ENCODE peak calls at places on chromosomes 4 and X, in six cellular contexts. E, I, J, A, O and C are unnamed samples.
A peak's percentile ranks its signal among the peaks of the same experiment; 100 is the strongest.

GRCh38 chr4:136484996-136485395 is 1047.3 kb downstream of the PCDH18 start:
- DNase-seq in E (no peak), I (peak; percentile 2), J (no peak), A (no peak), O (no peak), C (no peak)

GRCh38 chrX:84188320-84188834 is 378 bp upstream of the RPS6KA6 start:
- DNase-seq in E (peak; percentile 56), I (peak; percentile 61), J (peak; percentile 4), A (peak; percentile 42), O (peak; percentile 55), C (peak; percentile 55)

GRCh38 chr4:120948382-120948781 is 25.9 kb upstream of the PRDM5 start:
- DNase-seq in E (no peak), I (peak; percentile 41), J (no peak), A (no peak), O (no peak), C (no peak)

GRCh38 chr4:76611611-76612010 is 176.6 kb downstream of the SHROOM3 start:
- DNase-seq in E (no peak), I (peak; percentile 50), J (peak; percentile 19), A (no peak), O (no peak), C (no peak)

GRCh38 chr4:184550476-184550875 is 76.1 kb upstream of the IRF2 start:
- DNase-seq in E (no peak), I (no peak), J (no peak), A (no peak), O (no peak), C (no peak)

GRCh38 chrX:41799661-41800060 is 75.7 kb downstream of the GPR82 start:
- DNase-seq in E (no peak), I (no peak), J (no peak), A (no peak), O (no peak), C (no peak)

GRCh38 chr4:30866907-30867306 is 146.7 kb downstream of the PCDH7 start:
- DNase-seq in E (no peak), I (peak; percentile 55), J (no peak), A (no peak), O (no peak), C (no peak)

GRCh38 chr4:3314706-3315260 is 22.0 kb downstream of the RGS12 start:
- DNase-seq in E (no peak), I (no peak), J (no peak), A (no peak), O (peak; percentile 35), C (no peak)

GRCh38 chrX:2374086-2374485 is 126.7 kb downstream of the DHRSX start:
- DNase-seq in E (no peak), I (no peak), J (no peak), A (no peak), O (no peak), C (no peak)

GRCh38 chr4:16222957-16223527 is 3.2 kb downstream of the TAPT1 start:
- DNase-seq in E (no peak), I (no peak), J (no peak), A (no peak), O (no peak), C (no peak)

GRCh38 chr4:5890063-5890727 is 2.7 kb downstream of the CRMP1 start:
- DNase-seq in E (no peak), I (no peak), J (no peak), A (no peak), O (no peak), C (no peak)

GRCh38 chr4:168694669-168695068 is 197.8 kb downstream of the PALLD start:
- DNase-seq in E (no peak), I (peak; percentile 58), J (no peak), A (no peak), O (no peak), C (no peak)

GRCh38 chr4:112927544-112927943 is 121.9 kb upstream of the ANK2 start:
- DNase-seq in E (no peak), I (no peak), J (no peak), A (no peak), O (no peak), C (no peak)

GRCh38 chr4:84529169-84529751 is 30.2 kb upstream of the NKX6-1 start:
- DNase-seq in E (no peak), I (peak; percentile 65), J (no peak), A (no peak), O (no peak), C (no peak)

GRCh38 chrX:8374041-8374825 is 90.4 kb upstream of the VCX3B start:
- DNase-seq in E (no peak), I (peak; percentile 39), J (no peak), A (no peak), O (no peak), C (no peak)

GRCh38 chr4:139786494-139787354 is 121.1 kb downstream of the MGST2 start:
- DNase-seq in E (no peak), I (no peak), J (no peak), A (no peak), O (no peak), C (no peak)

GRCh38 chrX:17788439-17788838 is 51.1 kb downstream of the SCML1 start:
- DNase-seq in E (no peak), I (peak; percentile 74), J (peak; percentile 14), A (peak; percentile 38), O (no peak), C (peak; percentile 36)

GRCh38 chr4:59500103-59500502 is 1700.0 kb upstream of the ADGRL3 start:
- DNase-seq in E (no peak), I (no peak), J (no peak), A (no peak), O (no peak), C (no peak)

GRCh38 chrX:65634732-65635131 is 32.7 kb upstream of the MSN start:
- DNase-seq in E (no peak), I (no peak), J (no peak), A (no peak), O (no peak), C (no peak)

GRCh38 chr4:173498023-173498422 is 32.0 kb downstream of the HAND2 start:
- DNase-seq in E (no peak), I (no peak), J (no peak), A (no peak), O (no peak), C (no peak)

GRCh38 chrX:135973025-135973547 is 702 bp downstream of the MMGT1 start:
- DNase-seq in E (no peak), I (peak; percentile 21), J (peak; percentile 5), A (no peak), O (peak; percentile 42), C (no peak)

GRCh38 chrX:93538575-93538974 is 134.8 kb downstream of the NAP1L3 start:
- DNase-seq in E (no peak), I (peak; percentile 25), J (no peak), A (no peak), O (no peak), C (no peak)

GRCh38 chrX:110421499-110422455 is 63.1 kb downstream of the RTL9 start:
- DNase-seq in E (no peak), I (no peak), J (no peak), A (peak; percentile 25), O (peak; percentile 85), C (no peak)

GRCh38 chrX:110418220-110418856 is 59.7 kb downstream of the RTL9 start:
- DNase-seq in E (no peak), I (peak; percentile 67), J (peak; percentile 6), A (no peak), O (no peak), C (peak; percentile 38)

GRCh38 chrX:110417128-110417527 is 58.5 kb downstream of the RTL9 start:
- DNase-seq in E (no peak), I (no peak), J (no peak), A (no peak), O (no peak), C (no peak)

GRCh38 chrX:110418857-110419249 is 60.2 kb downstream of the RTL9 start:
- DNase-seq in E (no peak), I (peak; percentile 41), J (no peak), A (no peak), O (no peak), C (no peak)

GRCh38 chrX:110420771-110421498 is 62.3 kb downstream of the RTL9 start:
- DNase-seq in E (no peak), I (peak; percentile 55), J (no peak), A (no peak), O (no peak), C (no peak)
- H3K27me3 ChIP-seq in E (no peaks in the 10 kb centered on the region), I (no peaks in the 10 kb centered on the region), J (peaks cover 15% of the 10 kb centered on the region), A (no peaks in the 10 kb centered on the region), O (no peaks in the 10 kb centered on the region), C (no peaks in the 10 kb centered on the region)

DNA sequence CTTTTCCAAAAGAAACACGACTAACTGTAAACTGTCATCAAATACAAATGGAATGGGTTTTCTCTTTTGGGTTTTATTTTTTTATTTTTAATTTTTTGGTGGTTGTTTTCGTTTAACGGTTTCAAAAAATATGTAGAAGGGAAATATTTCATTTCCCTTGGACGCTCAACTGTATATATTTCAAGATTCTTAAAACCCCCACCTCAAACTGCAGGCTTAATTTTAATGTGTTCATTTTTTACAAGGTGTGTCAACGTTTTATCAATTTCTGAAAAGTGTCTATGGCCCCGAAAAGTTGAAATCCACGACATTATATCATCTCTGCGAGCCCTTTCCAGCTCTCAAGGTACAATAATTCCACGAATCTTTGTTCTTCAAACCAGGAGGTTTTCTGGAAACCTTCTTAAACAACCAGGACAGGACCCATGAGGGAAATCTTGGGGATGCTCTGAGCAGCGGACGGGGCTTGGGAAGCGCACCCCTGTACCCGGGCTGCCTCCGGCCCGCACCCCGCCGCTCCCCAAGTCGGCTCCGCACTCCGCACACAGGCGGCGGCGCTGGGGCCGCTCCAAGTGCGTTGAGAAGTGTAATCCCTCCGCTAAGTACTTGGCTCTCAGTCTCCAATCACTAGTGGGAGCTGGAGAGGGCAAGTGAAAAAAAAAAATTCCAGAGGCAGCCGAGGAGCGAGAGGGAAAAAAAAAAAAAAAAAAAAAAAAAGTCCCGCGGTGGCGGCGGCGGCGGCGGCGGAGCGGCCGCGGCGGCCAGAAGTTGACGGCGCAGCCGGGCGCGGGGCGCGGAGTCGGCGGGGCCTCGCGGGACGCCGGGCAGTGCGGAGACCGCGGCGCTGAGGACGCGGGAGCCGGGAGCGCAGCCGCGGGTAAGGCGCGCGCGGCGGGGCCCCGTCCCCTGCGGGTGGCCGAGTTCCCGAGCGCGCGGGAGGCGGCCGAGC is at the start of gene BMPR1B:
- DNase-seq in E (no peak), I (peak; percentile 65), J (peak; percentile 33), A (no peak), O (no peak), C (peak; percentile 25)
- TF ChIP-seq CTCF in E (peak; percentile 7), I (no peak), J (no peak), A (no peak), O (no peak), C (no peak)

GRCh38 chrX:49110417-49110816 is 13.1 kb downstream of the GPKOW start:
- DNase-seq in E (no peak), I (no peak), J (no peak), A (no peak), O (no peak), C (no peak)
- H3K4me1 ChIP-seq in E (no peaks in the 10 kb centered on the region), I (no peaks in the 10 kb centered on the region), J (no peaks in the 10 kb centered on the region), A (no peaks in the 10 kb centered on the region), O (no peaks in the 10 kb centered on the region), C (no peaks in the 10 kb centered on the region)

DNA sequence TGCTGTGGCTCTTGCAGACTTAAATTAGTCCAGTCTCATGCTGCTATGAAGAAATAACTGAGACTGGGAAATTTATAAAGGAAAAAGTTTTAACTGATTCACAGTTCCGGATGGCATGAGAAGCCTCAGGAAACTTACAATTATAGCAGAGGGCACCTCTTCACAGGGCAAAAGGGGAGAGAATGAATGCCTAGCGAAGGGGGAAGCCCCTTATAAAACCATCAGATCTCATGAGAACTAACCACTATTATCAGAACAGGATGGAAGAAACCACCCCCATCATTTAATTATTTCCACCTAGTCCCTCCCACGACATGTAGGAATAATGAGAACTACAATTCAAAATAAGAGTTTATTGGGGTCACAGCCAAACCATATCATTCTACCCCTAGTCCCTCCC is 91.4 kb downstream of the GPR174 start:
- DNase-seq in E (no peak), I (no peak), J (no peak), A (no peak), O (no peak), C (no peak)
- H3K27me3 ChIP-seq in E (no peaks in the 10 kb centered on the region), I (no peaks in the 10 kb centered on the region), J (no peaks in the 10 kb centered on the region), A (no peaks in the 10 kb centered on the region), O (no peaks in the 10 kb centered on the region), C (no peaks in the 10 kb centered on the region)

GRCh38 chr4:165016971-165017370 is 14.8 kb upstream of the TRIM60 start:
- DNase-seq in E (no peak), I (peak; percentile 23), J (no peak), A (no peak), O (no peak), C (no peak)
- TF ChIP-seq CTCF in E (no peak), I (peak; percentile 45), J (no peak), A (no peak), O (no peak), C (no peak)